ENCODE peak calls at places on chromosomes 12 and 14, in five cellular contexts. One of them, this sample, is unnamed. For H3K4me1 and H3K9me3, the result is how much of the 10 kb centered on the place peaks cover.

GRCh38 chr12:111788178-111788654 is 21.5 kb downstream of the ALDH2 start:
- DNase-seq in tibial nerve: no peak
- DNase-seq in uterus: no peak
- DNase-seq in CD8-positive, alpha-beta T cell: no peak
- DNase-seq in tibial artery: no peak
- DNase-seq in this sample: no peak

GRCh38 chr14:53608369-53608768 is 348.3 kb downstream of the BMP4 start:
- DNase-seq in tibial nerve: no peak
- DNase-seq in uterus: no peak
- DNase-seq in CD8-positive, alpha-beta T cell: no peak
- DNase-seq in tibial artery: no peak
- DNase-seq in this sample: no peak

GRCh38 chr12:27550653-27550975 is 26.6 kb downstream of the PPFIBP1 start:
- DNase-seq in tibial nerve: no peak
- DNase-seq in uterus: no peak
- DNase-seq in CD8-positive, alpha-beta T cell: no peak
- DNase-seq in tibial artery: no peak
- DNase-seq in this sample: no peak

GRCh38 chr12:94977766-94978468 is 25.6 kb downstream of the NDUFA12 start:
- DNase-seq in tibial nerve: no peak
- DNase-seq in uterus: no peak
- DNase-seq in CD8-positive, alpha-beta T cell: no peak
- DNase-seq in tibial artery: no peak
- DNase-seq in this sample: no peak

GRCh38 chr12:118302053-118302452 is 70.7 kb downstream of the TAOK3 start:
- DNase-seq in tibial nerve: no peak
- DNase-seq in uterus: no peak
- DNase-seq in CD8-positive, alpha-beta T cell: no peak
- DNase-seq in tibial artery: no peak
- DNase-seq in this sample: no peak

GRCh38 chr12:114440450-114441383 is 34.8 kb upstream of the TBX5 start:
- DNase-seq in tibial nerve: no peak
- DNase-seq in uterus: no peak
- DNase-seq in CD8-positive, alpha-beta T cell: no peak
- DNase-seq in tibial artery: no peak
- DNase-seq in this sample: no peak

GRCh38 chr12:109246221-109246620 is 62.9 kb downstream of the FOXN4 start:
- DNase-seq in tibial nerve: no peak
- DNase-seq in uterus: no peak
- DNase-seq in CD8-positive, alpha-beta T cell: no peak
- DNase-seq in tibial artery: no peak
- DNase-seq in this sample: no peak

GRCh38 chr12:26027401-26027800 is 68.9 kb downstream of the RASSF8 start:
- DNase-seq in tibial nerve: no peak
- DNase-seq in uterus: no peak
- DNase-seq in CD8-positive, alpha-beta T cell: no peak
- DNase-seq in tibial artery: no peak
- DNase-seq in this sample: no peak

GRCh38 chr14:83867871-83868270 is 1662.1 kb upstream of the FLRT2 start:
- DNase-seq in tibial nerve: peak
- DNase-seq in uterus: no peak
- DNase-seq in CD8-positive, alpha-beta T cell: no peak
- DNase-seq in tibial artery: no peak
- DNase-seq in this sample: no peak

GRCh38 chr12:2580821-2581220 is 213.9 kb upstream of the FKBP4 start:
- DNase-seq in tibial nerve: no peak
- DNase-seq in uterus: no peak
- DNase-seq in CD8-positive, alpha-beta T cell: no peak
- DNase-seq in tibial artery: no peak
- DNase-seq in this sample: no peak

GRCh38 chr14:77011226-77011762 is 17.2 kb downstream of the IRF2BPL start:
- DNase-seq in tibial nerve: no peak
- DNase-seq in uterus: no peak
- DNase-seq in CD8-positive, alpha-beta T cell: no peak
- DNase-seq in tibial artery: no peak
- DNase-seq in this sample: no peak

GRCh38 chr14:39272918-39273317 is 39.2 kb downstream of the MIA2 start:
- DNase-seq in tibial nerve: no peak
- DNase-seq in uterus: no peak
- DNase-seq in CD8-positive, alpha-beta T cell: no peak
- DNase-seq in tibial artery: no peak
- DNase-seq in this sample: no peak

GRCh38 chr12:109940339-109940923 is 40.4 kb downstream of the TCHP start:
- DNase-seq in tibial nerve: no peak
- DNase-seq in uterus: no peak
- DNase-seq in CD8-positive, alpha-beta T cell: no peak
- DNase-seq in tibial artery: no peak
- DNase-seq in this sample: no peak

GRCh38 chr12:20006856-20007255 is 361.5 kb upstream of the PDE3A start:
- DNase-seq in tibial nerve: no peak
- DNase-seq in uterus: no peak
- DNase-seq in CD8-positive, alpha-beta T cell: no peak
- DNase-seq in tibial artery: no peak
- DNase-seq in this sample: no peak

GRCh38 chr14:100239200-100239839 is 376 bp downstream of the YY1 start:
- DNase-seq in tibial nerve: no peak
- DNase-seq in uterus: peak
- DNase-seq in CD8-positive, alpha-beta T cell: no peak
- DNase-seq in tibial artery: no peak
- DNase-seq in this sample: peak

GRCh38 chr14:95668235-95668772 is 17.9 kb upstream of the TCL1B start:
- DNase-seq in tibial nerve: no peak
- DNase-seq in uterus: no peak
- DNase-seq in CD8-positive, alpha-beta T cell: no peak
- DNase-seq in tibial artery: no peak
- DNase-seq in this sample: no peak

GRCh38 chr14:33150662-33151061 is 212.0 kb downstream of the NPAS3 start:
- DNase-seq in tibial nerve: no peak
- DNase-seq in uterus: no peak
- DNase-seq in CD8-positive, alpha-beta T cell: no peak
- DNase-seq in tibial artery: no peak
- DNase-seq in this sample: no peak

GRCh38 chr14:53924754-53925153 is 31.9 kb downstream of the BMP4 start:
- DNase-seq in tibial nerve: no peak
- DNase-seq in uterus: no peak
- DNase-seq in CD8-positive, alpha-beta T cell: no peak
- DNase-seq in tibial artery: no peak
- DNase-seq in this sample: no peak

GRCh38 chr12:94150483-94151225 is 2.3 kb downstream of the PLXNC1 start:
- DNase-seq in tibial nerve: no peak
- DNase-seq in uterus: no peak
- DNase-seq in CD8-positive, alpha-beta T cell: peak
- DNase-seq in tibial artery: no peak
- DNase-seq in this sample: peak

GRCh38 chr14:34098045-34098984 is 147.4 kb upstream of the EGLN3 start:
- DNase-seq in tibial nerve: peak
- DNase-seq in uterus: peak
- DNase-seq in CD8-positive, alpha-beta T cell: no peak
- DNase-seq in tibial artery: peak
- DNase-seq in this sample: no peak

GRCh38 chr12:122528992-122529391 is 1.9 kb downstream of the KNTC1 start:
- DNase-seq in tibial nerve: no peak
- DNase-seq in uterus: no peak
- DNase-seq in CD8-positive, alpha-beta T cell: no peak
- DNase-seq in tibial artery: no peak
- DNase-seq in this sample: no peak

GRCh38 chr12:125081427-125081826 is 16.2 kb downstream of the AACS start:
- DNase-seq in tibial nerve: no peak
- DNase-seq in uterus: no peak
- DNase-seq in CD8-positive, alpha-beta T cell: no peak
- DNase-seq in tibial artery: no peak
- DNase-seq in this sample: no peak

GRCh38 chr14:30058401-30058800 is 130.8 kb upstream of the PRKD1 start:
- DNase-seq in tibial nerve: no peak
- DNase-seq in uterus: no peak
- DNase-seq in CD8-positive, alpha-beta T cell: no peak
- DNase-seq in tibial artery: no peak
- DNase-seq in this sample: no peak

GRCh38 chr12:88790231-88790630 is 210.0 kb upstream of the KITLG start:
- DNase-seq in tibial nerve: no peak
- DNase-seq in uterus: no peak
- DNase-seq in CD8-positive, alpha-beta T cell: no peak
- DNase-seq in tibial artery: no peak
- DNase-seq in this sample: no peak

GRCh38 chr14:47567273-47567672 is 108.1 kb downstream of the MDGA2 start:
- DNase-seq in tibial nerve: no peak
- DNase-seq in uterus: no peak
- DNase-seq in CD8-positive, alpha-beta T cell: no peak
- DNase-seq in tibial artery: no peak
- DNase-seq in this sample: no peak

GRCh38 chr12:79433465-79434072 is 257.2 kb downstream of the PAWR start:
- DNase-seq in tibial nerve: no peak
- DNase-seq in uterus: no peak
- DNase-seq in CD8-positive, alpha-beta T cell: no peak
- DNase-seq in tibial artery: no peak
- DNase-seq in this sample: no peak

GRCh38 chr12:8630131-8630530 is 17.5 kb upstream of the AICDA start:
- DNase-seq in tibial nerve: no peak
- DNase-seq in uterus: no peak
- DNase-seq in CD8-positive, alpha-beta T cell: no peak
- DNase-seq in tibial artery: no peak
- DNase-seq in this sample: no peak

DNA sequence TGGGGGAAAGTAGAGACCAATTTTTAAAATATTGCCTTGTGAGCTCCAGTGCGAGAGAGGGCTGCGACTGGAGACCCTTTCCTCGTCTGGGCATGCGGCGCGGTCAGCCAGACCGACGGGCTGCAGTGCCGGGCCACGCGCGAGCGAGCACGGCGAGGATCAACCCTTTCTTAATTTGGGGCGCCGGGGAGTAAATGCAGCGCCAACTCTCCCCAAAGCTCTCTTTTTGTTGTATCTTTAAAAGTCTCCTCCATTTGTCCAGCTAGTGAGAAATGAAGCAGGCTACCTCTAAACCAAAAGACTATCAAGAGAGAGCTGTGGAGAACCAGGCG is 1.5 kb downstream of the SIX1 start:
- DNase-seq in tibial nerve: no peak
- DNase-seq in uterus: no peak
- DNase-seq in CD8-positive, alpha-beta T cell: no peak
- DNase-seq in tibial artery: no peak
- DNase-seq in this sample: no peak
- H3K4me1 ChIP-seq in tibial nerve: half or more
- H3K4me1 ChIP-seq in uterus: under half
- H3K4me1 ChIP-seq in CD8-positive, alpha-beta T cell: under half
- H3K4me1 ChIP-seq in tibial artery: under half
- H3K4me1 ChIP-seq in this sample: under half

GRCh38 chr14:92492261-92492660 is 21.3 kb upstream of the RIN3 start:
- DNase-seq in tibial nerve: peak
- DNase-seq in uterus: no peak
- DNase-seq in CD8-positive, alpha-beta T cell: no peak
- DNase-seq in tibial artery: peak
- DNase-seq in this sample: no peak
- H3K4me3 ChIP-seq in tibial nerve: no peak
- H3K4me3 ChIP-seq in uterus: no peak
- H3K4me3 ChIP-seq in CD8-positive, alpha-beta T cell: no peak
- H3K4me3 ChIP-seq in tibial artery: no peak
- H3K4me3 ChIP-seq in this sample: no peak

DNA sequence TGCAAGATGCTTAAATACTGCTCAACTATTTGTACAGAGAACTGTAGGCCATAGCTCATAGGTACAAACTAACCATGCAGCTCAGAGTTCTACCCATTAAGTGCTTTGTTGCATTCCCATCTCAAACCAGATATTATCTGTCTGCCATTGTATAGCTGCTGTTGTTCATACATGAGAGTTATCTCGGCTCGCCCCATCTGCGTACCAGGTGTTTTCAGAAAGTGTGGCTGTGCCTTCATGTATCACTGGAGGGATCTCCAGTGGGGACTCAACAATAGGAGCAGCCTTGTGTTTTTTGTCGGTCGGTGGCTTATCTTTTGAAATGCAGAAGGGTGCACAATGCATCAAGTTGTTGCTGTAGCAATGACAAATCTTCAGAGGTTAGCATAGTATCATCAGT is 678.3 kb downstream of the RERGL start:
- DNase-seq in tibial nerve: no peak
- DNase-seq in uterus: no peak
- DNase-seq in CD8-positive, alpha-beta T cell: no peak
- DNase-seq in tibial artery: no peak
- DNase-seq in this sample: no peak
- H3K9me3 ChIP-seq in tibial nerve: under half
- H3K9me3 ChIP-seq in uterus: under half
- H3K9me3 ChIP-seq in CD8-positive, alpha-beta T cell: under half
- H3K9me3 ChIP-seq in tibial artery: under half
- H3K9me3 ChIP-seq in this sample: under half

DNA sequence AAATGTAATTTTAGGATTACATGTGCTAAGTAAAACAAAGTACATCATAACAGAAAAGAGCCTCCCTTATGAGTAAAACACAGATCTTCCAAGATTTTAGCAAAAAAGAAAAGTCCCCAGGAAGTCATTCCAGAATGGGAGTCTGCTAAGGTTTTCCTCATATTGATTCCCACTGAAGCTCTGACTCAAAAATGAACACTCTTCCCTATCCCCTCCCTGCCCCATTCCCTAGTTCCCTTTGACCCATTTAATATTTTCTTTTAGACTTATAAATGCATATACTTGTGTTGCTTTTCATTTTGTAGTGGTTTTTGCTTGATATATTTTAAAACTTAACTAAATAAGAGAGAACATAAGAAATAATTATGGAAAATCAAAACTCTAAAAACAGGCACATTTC is 40.1 kb downstream of the PTGER2 start:
- DNase-seq in tibial nerve: no peak
- DNase-seq in uterus: no peak
- DNase-seq in CD8-positive, alpha-beta T cell: no peak
- DNase-seq in tibial artery: no peak
- DNase-seq in this sample: no peak
- H3K4me1 ChIP-seq in tibial nerve: under half
- H3K4me1 ChIP-seq in uterus: under half
- H3K4me1 ChIP-seq in CD8-positive, alpha-beta T cell: half or more
- H3K4me1 ChIP-seq in tibial artery: under half
- H3K4me1 ChIP-seq in this sample: half or more

GRCh38 chr14:73467377-73467776 is 9.0 kb upstream of the NUMB start:
- DNase-seq in tibial nerve: no peak
- DNase-seq in uterus: no peak
- DNase-seq in CD8-positive, alpha-beta T cell: no peak
- DNase-seq in tibial artery: no peak
- DNase-seq in this sample: no peak
- H3K4me3 ChIP-seq in tibial nerve: no peak
- H3K4me3 ChIP-seq in uterus: no peak
- H3K4me3 ChIP-seq in CD8-positive, alpha-beta T cell: no peak
- H3K4me3 ChIP-seq in tibial artery: no peak
- H3K4me3 ChIP-seq in this sample: no peak

This sample was measured in CD8-positive, alpha-beta memory T cell.